ENCODE peak calls at places on chromosomes 11 and 22, in four cellular contexts. One of them, this sample, is unnamed.

GRCh38 chr22:44088976-44089570 is 65.0 kb downstream of the PARVB start:
- DNase-seq in HL-60: no peak
- DNase-seq in A549: no peak
- DNase-seq in SK-N-SH: no peak
- DNase-seq in this sample: no peak

GRCh38 chr11:123690490-123690889 is 36.1 kb upstream of the SCN3B start:
- DNase-seq in HL-60: no peak
- DNase-seq in A549: peak; percentile 13
- DNase-seq in SK-N-SH: no peak
- DNase-seq in this sample: no peak

GRCh38 chr11:64566915-64567882 is 23.8 kb upstream of the SLC22A12 start:
- DNase-seq in HL-60: no peak
- DNase-seq in A549: no peak
- DNase-seq in SK-N-SH: peak; percentile 82
- DNase-seq in this sample: no peak

GRCh38 chr11:135004495-135004894 is 592.5 kb upstream of the B3GAT1 start:
- DNase-seq in HL-60: no peak
- DNase-seq in A549: no peak
- DNase-seq in SK-N-SH: peak; percentile 28
- DNase-seq in this sample: no peak

GRCh38 chr11:84524422-84525051 is 1102.6 kb downstream of the DLG2 start:
- DNase-seq in HL-60: no peak
- DNase-seq in A549: peak; percentile 17
- DNase-seq in SK-N-SH: peak; percentile 36
- DNase-seq in this sample: no peak

GRCh38 chr11:23976776-23977380 is 520.0 kb upstream of the LUZP2 start:
- DNase-seq in HL-60: no peak
- DNase-seq in A549: no peak
- DNase-seq in SK-N-SH: no peak
- DNase-seq in this sample: no peak

GRCh38 chr11:44267366-44268072 is 42.4 kb downstream of the ALX4 start:
- DNase-seq in HL-60: no peak
- DNase-seq in A549: no peak
- DNase-seq in SK-N-SH: no peak
- DNase-seq in this sample: no peak

GRCh38 chr11:125842319-125842948 is 9.3 kb downstream of the PATE4 start:
- DNase-seq in HL-60: peak; percentile 44
- DNase-seq in A549: no peak
- DNase-seq in SK-N-SH: no peak
- DNase-seq in this sample: no peak

GRCh38 chr11:15101072-15101701 is 13.5 kb upstream of the INSC start:
- DNase-seq in HL-60: peak; percentile 56
- DNase-seq in A549: peak; percentile 57
- DNase-seq in SK-N-SH: peak; percentile 73
- DNase-seq in this sample: peak; percentile 39

GRCh38 chr11:32774081-32774480 is 20.4 kb downstream of the CCDC73 start:
- DNase-seq in HL-60: no peak
- DNase-seq in A549: no peak
- DNase-seq in SK-N-SH: no peak
- DNase-seq in this sample: no peak

GRCh38 chr22:27987557-27987956 is 68.5 kb upstream of the PITPNB start:
- DNase-seq in HL-60: no peak
- DNase-seq in A549: no peak
- DNase-seq in SK-N-SH: no peak
- DNase-seq in this sample: no peak

GRCh38 chr11:96113100-96113710 is 189.3 kb upstream of the MTMR2 start:
- DNase-seq in HL-60: no peak
- DNase-seq in A549: no peak
- DNase-seq in SK-N-SH: no peak
- DNase-seq in this sample: no peak

GRCh38 chr11:64621283-64622019 is 30.4 kb downstream of the SLC22A12 start:
- DNase-seq in HL-60: peak; percentile 29
- DNase-seq in A549: no peak
- DNase-seq in SK-N-SH: no peak
- DNase-seq in this sample: no peak

GRCh38 chr11:126948563-126948962 is 52.0 kb downstream of the KIRREL3 start:
- DNase-seq in HL-60: no peak
- DNase-seq in A549: no peak
- DNase-seq in SK-N-SH: no peak
- DNase-seq in this sample: no peak

GRCh38 chr22:27241430-27242110 is 560.0 kb downstream of the MN1 start:
- DNase-seq in HL-60: no peak
- DNase-seq in A549: no peak
- DNase-seq in SK-N-SH: peak; percentile 74
- DNase-seq in this sample: no peak

GRCh38 chr22:49047461-49047860 is 780.2 kb downstream of the BRD1 start:
- DNase-seq in HL-60: no peak
- DNase-seq in A549: peak; percentile 7
- DNase-seq in SK-N-SH: no peak
- DNase-seq in this sample: no peak

GRCh38 chr11:22792497-22792896 is 37.1 kb downstream of the SVIP start:
- DNase-seq in HL-60: no peak
- DNase-seq in A549: peak; percentile 69
- DNase-seq in SK-N-SH: no peak
- DNase-seq in this sample: peak; percentile 94

GRCh38 chr11:32870676-32871075 is 21.9 kb upstream of the QSER1 start:
- DNase-seq in HL-60: peak; percentile 27
- DNase-seq in A549: peak; percentile 40
- DNase-seq in SK-N-SH: peak; percentile 48
- DNase-seq in this sample: no peak

GRCh38 chr11:67389477-67389876 is 2.3 kb upstream of the RAD9A start:
- DNase-seq in HL-60: peak; percentile 57
- DNase-seq in A549: peak; percentile 59
- DNase-seq in SK-N-SH: peak; percentile 75
- DNase-seq in this sample: peak; percentile 64

GRCh38 chr11:91869751-91870150 is 354.9 kb upstream of the FAT3 start:
- DNase-seq in HL-60: no peak
- DNase-seq in A549: no peak
- DNase-seq in SK-N-SH: no peak
- DNase-seq in this sample: no peak

GRCh38 chr11:27347949-27348879 is 14.8 kb downstream of the CCDC34 start:
- DNase-seq in HL-60: no peak
- DNase-seq in A549: peak; percentile 61
- DNase-seq in SK-N-SH: no peak
- DNase-seq in this sample: no peak

GRCh38 chr11:18650859-18651557 is 16.9 kb upstream of the SPTY2D1 start:
- DNase-seq in HL-60: peak; percentile 91
- DNase-seq in A549: peak; percentile 80
- DNase-seq in SK-N-SH: peak; percentile 16
- DNase-seq in this sample: peak; percentile 49

GRCh38 chr11:111549196-111549868 is 8.8 kb downstream of the LAYN start:
- DNase-seq in HL-60: no peak
- DNase-seq in A549: no peak
- DNase-seq in SK-N-SH: peak; percentile 51
- DNase-seq in this sample: no peak

GRCh38 chr11:1623716-1624115 is 1.8 kb upstream of the KRTAP5-4 start:
- DNase-seq in HL-60: no peak
- DNase-seq in A549: no peak
- DNase-seq in SK-N-SH: no peak
- DNase-seq in this sample: no peak

GRCh38 chr11:96607890-96608558 is 218.2 kb downstream of the JRKL start:
- DNase-seq in HL-60: no peak
- DNase-seq in A549: no peak
- DNase-seq in SK-N-SH: no peak
- DNase-seq in this sample: no peak

GRCh38 chr22:49583886-49584505 is 243.7 kb downstream of the BRD1 start:
- DNase-seq in HL-60: no peak
- DNase-seq in A549: no peak
- DNase-seq in SK-N-SH: peak; percentile 15
- DNase-seq in this sample: no peak

GRCh38 chr11:2091112-2091746 is 48.0 kb downstream of the IGF2 start:
- DNase-seq in HL-60: no peak
- DNase-seq in A549: no peak
- DNase-seq in SK-N-SH: no peak
- DNase-seq in this sample: no peak

GRCh38 chr11:112470355-112470754 is 209.7 kb upstream of the PLET1 start:
- DNase-seq in HL-60: no peak
- DNase-seq in A549: no peak
- DNase-seq in SK-N-SH: no peak
- DNase-seq in this sample: no peak

GRCh38 chr11:128299132-128299726 is 288.1 kb downstream of the ETS1 start:
- DNase-seq in HL-60: no peak
- DNase-seq in A549: no peak
- DNase-seq in SK-N-SH: no peak
- DNase-seq in this sample: no peak

GRCh38 chr11:69843529-69843921 is 24.3 kb upstream of the FGF3 start:
- DNase-seq in HL-60: no peak
- DNase-seq in A549: no peak
- DNase-seq in SK-N-SH: no peak
- DNase-seq in this sample: no peak

GRCh38 chr11:101129203-101129943 is at the start of gene PGR:
- DNase-seq in HL-60: no peak
- DNase-seq in A549: no peak
- DNase-seq in SK-N-SH: peak; percentile 15
- DNase-seq in this sample: no peak

GRCh38 chr22:49657275-49657973 is 170.2 kb downstream of the BRD1 start:
- DNase-seq in HL-60: peak; percentile 87
- DNase-seq in A549: no peak
- DNase-seq in SK-N-SH: no peak
- DNase-seq in this sample: no peak

GRCh38 chr11:111269146-111269868 is 23.8 kb downstream of the POU2AF2 start:
- DNase-seq in HL-60: no peak
- DNase-seq in A549: no peak
- DNase-seq in SK-N-SH: no peak
- DNase-seq in this sample: peak; percentile 81

GRCh38 chr11:124276081-124276480 is 19.9 kb downstream of the OR8G5 start:
- DNase-seq in HL-60: no peak
- DNase-seq in A549: no peak
- DNase-seq in SK-N-SH: no peak
- DNase-seq in this sample: no peak

GRCh38 chr22:49492308-49492707 is 335.4 kb downstream of the BRD1 start:
- DNase-seq in HL-60: no peak
- DNase-seq in A549: no peak
- DNase-seq in SK-N-SH: no peak
- DNase-seq in this sample: no peak

GRCh38 chr11:128939591-128939990 is 3.1 kb downstream of the TP53AIP1 start:
- DNase-seq in HL-60: no peak
- DNase-seq in A549: no peak
- DNase-seq in SK-N-SH: no peak
- DNase-seq in this sample: no peak

GRCh38 chr22:35742342-35743100 is 24.8 kb downstream of the APOL5 start:
- DNase-seq in HL-60: no peak
- DNase-seq in A549: peak; percentile 7
- DNase-seq in SK-N-SH: no peak
- DNase-seq in this sample: no peak

GRCh38 chr11:8219257-8220021 is 44.2 kb downstream of the LMO1 start:
- DNase-seq in HL-60: peak; percentile 39
- DNase-seq in A549: peak; percentile 70
- DNase-seq in SK-N-SH: peak; percentile 80
- DNase-seq in this sample: peak; percentile 39

GRCh38 chr11:124463990-124464389 is 18.5 kb upstream of the OR8B8 start:
- DNase-seq in HL-60: no peak
- DNase-seq in A549: no peak
- DNase-seq in SK-N-SH: no peak
- DNase-seq in this sample: no peak

GRCh38 chr11:37533830-37534229 is 935.8 kb upstream of the RAG2 start:
- DNase-seq in HL-60: no peak
- DNase-seq in A549: no peak
- DNase-seq in SK-N-SH: no peak
- DNase-seq in this sample: no peak
- TF ChIP-seq REST in HL-60: no peak
- TF ChIP-seq REST in A549: no peak
- TF ChIP-seq REST in SK-N-SH: no peak
- TF ChIP-seq REST in this sample: no peak

GRCh38 chr11:100009728-100010127 is 677.4 kb upstream of the ARHGAP42 start:
- DNase-seq in HL-60: no peak
- DNase-seq in A549: no peak
- DNase-seq in SK-N-SH: no peak
- DNase-seq in this sample: no peak

GRCh38 chr11:100008440-100008839 is 678.6 kb upstream of the ARHGAP42 start:
- DNase-seq in HL-60: no peak
- DNase-seq in A549: no peak
- DNase-seq in SK-N-SH: no peak
- DNase-seq in this sample: no peak

GRCh38 chr11:100004541-100004940 is 682.5 kb upstream of the ARHGAP42 start:
- DNase-seq in HL-60: no peak
- DNase-seq in A549: no peak
- DNase-seq in SK-N-SH: no peak
- DNase-seq in this sample: no peak

GRCh38 chr11:100010393-100010792 is 676.7 kb upstream of the ARHGAP42 start:
- DNase-seq in HL-60: no peak
- DNase-seq in A549: no peak
- DNase-seq in SK-N-SH: no peak
- DNase-seq in this sample: no peak
- TF ChIP-seq REST in HL-60: no peak
- TF ChIP-seq REST in A549: no peak
- TF ChIP-seq REST in SK-N-SH: no peak
- TF ChIP-seq REST in this sample: no peak

GRCh38 chr11:62705880-62706831 is 1.1 kb downstream of the BSCL2 start:
- DNase-seq in HL-60: peak; percentile 89
- DNase-seq in A549: peak; percentile 90
- DNase-seq in SK-N-SH: peak; percentile 97
- DNase-seq in this sample: peak; percentile 83
- TF ChIP-seq REST in HL-60: no peak
- TF ChIP-seq REST in A549: no peak
- TF ChIP-seq REST in SK-N-SH: peak; percentile 24
- TF ChIP-seq REST in this sample: no peak

GRCh38 chr22:22046370-22046769 is 63.8 kb upstream of the TOP3B start:
- DNase-seq in HL-60: no peak
- DNase-seq in A549: no peak
- DNase-seq in SK-N-SH: no peak
- DNase-seq in this sample: no peak
- TF ChIP-seq REST in HL-60: no peak
- TF ChIP-seq REST in A549: no peak
- TF ChIP-seq REST in SK-N-SH: no peak
- TF ChIP-seq REST in this sample: no peak

GRCh38 chr11:35390737-35391682 is 28.3 kb downstream of the SLC1A2 start:
- DNase-seq in HL-60: no peak
- DNase-seq in A549: peak; percentile 73
- DNase-seq in SK-N-SH: no peak
- DNase-seq in this sample: peak; percentile 78
- TF ChIP-seq REST in HL-60: no peak
- TF ChIP-seq REST in A549: no peak
- TF ChIP-seq REST in SK-N-SH: no peak
- TF ChIP-seq REST in this sample: no peak

GRCh38 chr11:57160665-57161064 is 21.1 kb upstream of the LRRC55 start:
- DNase-seq in HL-60: no peak
- DNase-seq in A549: no peak
- DNase-seq in SK-N-SH: no peak
- DNase-seq in this sample: no peak
- TF ChIP-seq REST in HL-60: no peak
- TF ChIP-seq REST in A549: no peak
- TF ChIP-seq REST in SK-N-SH: no peak
- TF ChIP-seq REST in this sample: no peak

This sample was measured in HepG2.